ENCODE peak calls at places on chromosomes 2 and 18, in four cellular contexts. D is breast epithelium, H is uterus, M is cardiac muscle cell. J is an unnamed sample.

GRCh38 chr2:42927334-42928160 is 135.2 kb upstream of the HAAO start:
- DNase-seq in D (no peak), H (peak), M (no peak), J (no peak)

GRCh38 chr2:209763106-209763505 is 8.5 kb upstream of the UNC80 start:
- DNase-seq in D (no peak), H (no peak), M (no peak), J (no peak)

GRCh38 chr2:144454466-144455287 is 65.2 kb downstream of the ZEB2 start:
- DNase-seq in D (no peak), H (no peak), M (no peak), J (no peak)

GRCh38 chr18:24181806-24182205 is 42.9 kb downstream of the CABYR start:
- DNase-seq in D (no peak), H (no peak), M (peak), J (no peak)

GRCh38 chr18:2173464-2173863 is 397.8 kb downstream of the METTL4 start:
- DNase-seq in D (no peak), H (no peak), M (peak), J (no peak)

GRCh38 chr2:81467096-81467495 is 1162.5 kb upstream of the LRRTM1 start:
- DNase-seq in D (no peak), H (no peak), M (no peak), J (no peak)

GRCh38 chr18:76546282-76546572 is 51.2 kb upstream of the ZNF516 start:
- DNase-seq in D (no peak), H (no peak), M (no peak), J (no peak)

GRCh38 chr2:11389551-11390528 is 45.4 kb upstream of the ROCK2 start:
- DNase-seq in D (no peak), H (no peak), M (peak), J (no peak)

GRCh38 chr2:125456851-125457250 is 1199.1 kb upstream of the GYPC start:
- DNase-seq in D (no peak), H (no peak), M (no peak), J (no peak)

GRCh38 chr2:207530160-207531023 is 630 bp downstream of the CREB1 start:
- DNase-seq in D (no peak), H (peak), M (peak), J (no peak)

GRCh38 chr2:171260471-171261424 is 100.1 kb upstream of the TLK1 start:
- DNase-seq in D (no peak), H (no peak), M (no peak), J (no peak)

GRCh38 chr2:71728036-71728435 is 274.7 kb downstream of the DYSF start:
- DNase-seq in D (no peak), H (no peak), M (no peak), J (no peak)

GRCh38 chr2:72211777-72212515 is 64.3 kb upstream of the CYP26B1 start:
- DNase-seq in D (no peak), H (no peak), M (peak), J (no peak)

GRCh38 chr2:174856447-174856846 is 92.2 kb upstream of the CHRNA1 start:
- DNase-seq in D (no peak), H (no peak), M (no peak), J (no peak)

GRCh38 chr2:29012211-29012681 is 31.1 kb downstream of the TOGARAM2 start:
- DNase-seq in D (no peak), H (no peak), M (peak), J (no peak)

GRCh38 chr18:63617049-63617995 is 26.7 kb downstream of the SERPINB4 start:
- DNase-seq in D (no peak), H (no peak), M (no peak), J (no peak)

GRCh38 chr18:55588001-55588875 is at the start of gene TCF4:
- DNase-seq in D (peak), H (peak), M (peak), J (no peak)

GRCh38 chr18:75244336-75244735 is 33.7 kb downstream of the TSHZ1 start:
- DNase-seq in D (no peak), H (no peak), M (no peak), J (no peak)

GRCh38 chr2:3708576-3708975 is 5.2 kb downstream of the DCDC2C start:
- DNase-seq in D (no peak), H (no peak), M (no peak), J (no peak)

GRCh38 chr2:150646746-150647145 is 159.3 kb upstream of the RND3 start:
- DNase-seq in D (no peak), H (no peak), M (no peak), J (no peak)

GRCh38 chr18:38427234-38427633 is 861.6 kb upstream of the CELF4 start:
- DNase-seq in D (no peak), H (no peak), M (no peak), J (no peak)

GRCh38 chr2:86238354-86238753 is 39.1 kb downstream of the MRPL35 start:
- DNase-seq in D (no peak), H (no peak), M (no peak), J (peak)

GRCh38 chr2:170052151-170052550 is 125.8 kb upstream of the MYO3B start:
- DNase-seq in D (no peak), H (no peak), M (peak), J (no peak)

GRCh38 chr2:177396630-177397460 is 4.3 kb downstream of the AGPS start:
- DNase-seq in D (no peak), H (peak), M (peak), J (no peak)
- TF ChIP-seq CTCF in D (no peak), H (no peak), M (no peak), J (no peak)

GRCh38 chr2:113282747-113283533 is 4.2 kb upstream of the PAX8 start:
- DNase-seq in D (no peak), H (peak), M (peak), J (no peak)
- TF ChIP-seq CTCF in D (peak), H (no peak), M (peak), J (no peak)

DNA sequence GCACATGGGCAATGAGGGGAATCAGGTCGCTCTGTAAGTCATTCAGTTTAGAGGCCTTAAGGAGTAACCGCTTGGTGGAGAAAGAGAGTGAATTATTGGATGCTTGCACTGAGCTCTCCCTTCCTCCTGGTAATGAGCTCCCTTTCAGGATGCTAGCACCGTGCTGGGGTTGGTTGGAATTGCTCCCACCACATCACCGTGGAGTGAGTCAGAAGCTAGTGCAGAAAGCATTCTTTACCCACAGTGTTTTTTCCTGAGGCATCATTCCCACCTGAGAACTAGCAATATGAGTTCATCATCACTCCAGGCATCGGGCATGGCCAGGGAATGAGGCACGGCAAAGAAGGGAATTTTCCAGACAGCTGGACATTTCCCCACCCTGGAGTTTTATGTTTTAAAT is 57.6 kb downstream of the ITGB6 start:
- DNase-seq in D (no peak), H (no peak), M (no peak), J (no peak)
- TF ChIP-seq CTCF in D (no peak), H (no peak), M (no peak), J (no peak)

DNA sequence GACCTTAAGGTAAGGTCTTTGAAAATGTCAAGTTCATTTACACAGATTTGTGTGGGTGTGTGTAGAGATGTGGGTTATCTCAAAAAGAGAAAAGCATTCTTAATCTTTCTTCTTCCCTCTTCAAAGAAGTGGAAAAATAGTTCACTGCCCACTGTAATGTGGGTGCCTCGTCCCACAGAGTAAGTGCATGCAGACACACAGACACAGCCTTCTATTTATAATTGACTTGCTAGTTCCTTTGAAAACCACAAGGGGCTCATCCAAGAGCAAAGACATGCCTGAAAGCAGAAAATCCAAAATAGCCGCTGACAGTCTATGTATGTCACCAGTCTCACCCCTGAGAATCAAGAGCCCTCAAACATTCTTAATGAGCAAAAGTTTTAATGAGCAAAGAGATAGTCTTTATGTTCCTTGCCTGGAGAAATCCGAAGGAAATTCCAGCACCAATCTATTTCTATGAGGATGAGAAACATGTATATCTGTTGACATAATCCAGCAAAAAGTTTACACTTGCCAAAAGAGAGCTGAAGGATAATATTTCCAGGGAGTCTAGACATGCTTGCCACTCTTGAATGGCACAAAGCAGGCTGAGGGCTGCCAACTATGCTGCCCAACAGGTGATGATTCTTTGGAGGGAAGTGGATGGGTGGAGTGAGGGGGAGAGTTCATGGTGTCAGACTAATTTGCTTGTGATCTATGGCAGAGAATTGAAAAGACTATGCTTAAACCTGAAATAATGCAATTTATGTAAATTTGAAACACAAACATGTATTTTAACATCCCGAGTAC is 93.9 kb downstream of the ACVR1 start:
- DNase-seq in D (no peak), H (no peak), M (peak), J (no peak)
- TF ChIP-seq CTCF in D (peak), H (no peak), M (peak), J (no peak)

GRCh38 chr2:178419123-178419522 is 31.9 kb downstream of the PRKRA start:
- DNase-seq in D (no peak), H (no peak), M (peak), J (no peak)
- TF ChIP-seq CTCF in D (peak), H (no peak), M (peak), J (peak)

GRCh38 chr18:3867252-3867651 is 417.3 kb downstream of the TGIF1 start:
- DNase-seq in D (no peak), H (no peak), M (no peak), J (no peak)

GRCh38 chr18:3870914-3871313 is 420.9 kb downstream of the TGIF1 start:
- DNase-seq in D (no peak), H (no peak), M (no peak), J (no peak)

GRCh38 chr18:3871687-3872086 is 421.7 kb downstream of the TGIF1 start:
- DNase-seq in D (no peak), H (no peak), M (no peak), J (no peak)

GRCh38 chr18:3867768-3868445 is 417.9 kb downstream of the TGIF1 start:
- DNase-seq in D (no peak), H (no peak), M (peak), J (no peak)

GRCh38 chr18:3869848-3870247 is 419.9 kb downstream of the TGIF1 start:
- DNase-seq in D (no peak), H (no peak), M (peak), J (no peak)
- TF ChIP-seq CTCF in D (peak), H (peak), M (peak), J (peak)

DNA sequence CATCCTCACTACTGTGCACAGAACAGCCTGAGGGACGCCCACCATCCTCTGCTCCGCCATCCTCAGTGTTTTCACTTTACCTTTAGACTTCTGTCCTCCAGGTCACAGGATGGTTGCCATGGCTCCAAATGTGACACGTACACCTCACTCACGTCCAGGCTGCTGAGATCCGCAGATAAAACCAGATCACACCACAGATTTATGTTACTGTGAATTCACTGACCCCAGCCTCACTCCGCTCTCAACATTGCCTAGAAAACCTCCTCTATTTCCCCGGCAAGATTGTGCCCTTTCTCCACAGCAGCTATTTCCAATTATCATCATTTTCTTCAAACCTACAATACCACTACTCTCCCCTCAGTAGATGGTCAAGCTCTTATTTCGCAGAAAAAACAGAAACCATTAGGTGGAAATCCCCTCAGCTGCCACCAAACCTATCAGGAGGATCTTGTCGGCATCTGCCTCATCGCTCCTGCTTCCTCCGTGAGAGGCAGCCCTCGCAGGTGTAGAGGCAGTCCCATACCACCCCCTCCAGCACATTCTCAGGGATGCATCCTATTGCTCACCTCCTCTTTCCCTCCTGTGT is 49.8 kb upstream of the SLC1A4 start:
- DNase-seq in D (no peak), H (no peak), M (no peak), J (peak)
- TF ChIP-seq CTCF in D (no peak), H (no peak), M (no peak), J (no peak)

GRCh38 chr18:31396796-31397195 is 20.2 kb downstream of the DSG4 start:
- DNase-seq in D (no peak), H (no peak), M (no peak), J (no peak)
- TF ChIP-seq CTCF in D (no peak), H (no peak), M (no peak), J (no peak)

GRCh38 chr2:7634370-7634769 is 717.2 kb downstream of the RNF144A start:
- DNase-seq in D (no peak), H (no peak), M (no peak), J (no peak)

GRCh38 chr2:7633556-7634153 is 716.4 kb downstream of the RNF144A start:
- DNase-seq in D (no peak), H (no peak), M (no peak), J (no peak)

GRCh38 chr2:7639476-7639875 is 722.3 kb downstream of the RNF144A start:
- DNase-seq in D (no peak), H (no peak), M (no peak), J (no peak)
- TF ChIP-seq CTCF in D (no peak), H (no peak), M (no peak), J (no peak)

J was measured in GM12864.